ENCODE peak calls at places on chromosome 17, in nine cellular contexts. O is fibroblast of the aortic adventitia; P is LHCN-M2; S is hypothalamus; J is NCI-H2107; N is heart right ventricle; R is NCI-H2171 treated with DMSO at 0.1 percent for 48 hours; F is nephron progenitor cell; Z is CD4-positive, CD25-positive, alpha-beta regulatory T cell. D is an unnamed sample.

GRCh38 chr17:65763786-65764185 is 202.3 kb upstream of the AXIN2 start:
- DNase-seq in J (no peak), R (no peak), S (no peak), O (no peak), Z (no peak), F (no peak), N (no peak), P (no peak), D (no peak)

GRCh38 chr17:49457564-49458535 is 37.2 kb upstream of the NGFR start:
- DNase-seq in F (no peak), J (no peak), N (no peak), P (no peak), Z (no peak), R (no peak), S (no peak), O (no peak), D (no peak)

GRCh38 chr17:60145006-60145935 is 4.5 kb upstream of the CA4 start:
- DNase-seq in Z (no peak), S (no peak), R (peak), P (no peak), F (no peak), O (peak), J (no peak), N (no peak), D (no peak)

GRCh38 chr17:36755586-36755985 is 154.2 kb downstream of the MRM1 start:
- DNase-seq in J (no peak), N (no peak), O (no peak), F (no peak), Z (peak), S (no peak), P (no peak), R (no peak), D (peak)

GRCh38 chr17:8073627-8074485 is 13.7 kb downstream of the ALOX12B start:
- DNase-seq in N (peak), Z (peak), P (peak), S (no peak), O (peak), F (peak), J (no peak), R (peak), D (peak)

GRCh38 chr17:19398301-19399181 is 11.6 kb upstream of the MFAP4 start:
- DNase-seq in J (no peak), N (peak), Z (no peak), O (peak), S (no peak), F (no peak), P (peak), R (peak), D (no peak)

GRCh38 chr17:31416503-31416923 is 25.0 kb downstream of the RAB11FIP4 start:
- DNase-seq in S (peak), Z (no peak), F (peak), N (peak), O (no peak), J (no peak), P (no peak), R (no peak), D (no peak)

GRCh38 chr17:35187481-35187880 is 6.7 kb downstream of the SLC35G3 start:
- DNase-seq in F (no peak), S (no peak), J (no peak), R (no peak), Z (no peak), O (no peak), P (no peak), N (no peak), D (no peak)

GRCh38 chr17:72226322-72226721 is 105.5 kb downstream of the SOX9 start:
- DNase-seq in P (no peak), N (no peak), O (no peak), Z (no peak), F (no peak), J (no peak), S (no peak), R (no peak), D (no peak)

GRCh38 chr17:15436399-15437369 is 30.7 kb downstream of the CDRT4 start:
- DNase-seq in J (peak), O (peak), F (no peak), N (peak), P (peak), S (peak), Z (peak), R (peak), D (peak)

GRCh38 chr17:27860971-27861669 is 32.0 kb downstream of the LYRM9 start:
- DNase-seq in N (no peak), J (no peak), Z (no peak), O (no peak), S (no peak), F (no peak), P (no peak), R (no peak), D (no peak)

GRCh38 chr17:77423589-77424451 is 283.1 kb downstream of the SEC14L1 start:
- DNase-seq in F (no peak), P (peak), S (peak), R (no peak), N (peak), O (peak), J (no peak), Z (no peak), D (no peak)

GRCh38 chr17:38761612-38762011 is 9.1 kb downstream of the PSMB3 start:
- DNase-seq in Z (peak), R (no peak), J (no peak), N (no peak), O (no peak), F (peak), S (no peak), P (peak), D (no peak)

GRCh38 chr17:57782051-57782490 is 37.0 kb upstream of the CCDC182 start:
- DNase-seq in Z (no peak), J (no peak), F (no peak), O (no peak), S (peak), P (no peak), N (peak), R (peak), D (no peak)

GRCh38 chr17:3965123-3965800 is 1.0 kb upstream of the ATP2A3 start:
- DNase-seq in R (peak), F (peak), Z (peak), S (no peak), P (peak), O (peak), N (peak), J (peak), D (peak)

GRCh38 chr17:78019367-78019975 is 61.0 kb downstream of the TNRC6C start:
- DNase-seq in P (peak), S (no peak), F (no peak), R (peak), Z (peak), N (no peak), O (peak), J (peak), D (peak)

GRCh38 chr17:37220609-37220953 is 155.2 kb upstream of the C17orf78 start:
- DNase-seq in Z (peak), O (peak), F (peak), N (no peak), R (peak), S (no peak), J (peak), P (peak), D (no peak)

GRCh38 chr17:15432807-15433547 is 34.4 kb downstream of the CDRT4 start:
- DNase-seq in N (no peak), P (no peak), F (no peak), J (no peak), S (no peak), R (no peak), Z (no peak), O (peak), D (no peak)

GRCh38 chr17:21418446-21419298 is 42.5 kb downstream of the KCNJ12 start:
- DNase-seq in P (no peak), O (no peak), Z (no peak), R (no peak), J (no peak), N (no peak), S (no peak), F (no peak), D (no peak)

GRCh38 chr17:57496382-57496781 is 240.1 kb downstream of the MSI2 start:
- DNase-seq in S (no peak), J (no peak), R (no peak), Z (no peak), O (no peak), F (no peak), N (no peak), P (no peak), D (no peak)

GRCh38 chr17:42849451-42850157 is 1.4 kb upstream of the AOC3 start:
- DNase-seq in O (no peak), R (no peak), J (no peak), S (no peak), N (no peak), F (no peak), P (no peak), Z (no peak), D (no peak)

GRCh38 chr17:77145635-77146632 is 5.2 kb downstream of the SEC14L1 start:
- DNase-seq in Z (no peak), R (peak), O (peak), P (peak), J (no peak), F (peak), S (peak), N (peak), D (no peak)

GRCh38 chr17:79925242-79925957 is 86.2 kb upstream of the CBX4 start:
- DNase-seq in R (no peak), J (peak), O (peak), N (peak), S (peak), P (peak), Z (peak), F (no peak), D (no peak)

GRCh38 chr17:74201250-74201649 is 2.2 kb upstream of the RPL38 start:
- DNase-seq in Z (no peak), N (peak), S (no peak), F (no peak), R (peak), O (peak), J (peak), P (peak), D (no peak)

GRCh38 chr17:48262982-48263586 is 155.5 kb downstream of the SNX11 start:
- DNase-seq in R (no peak), F (no peak), S (no peak), P (peak), N (no peak), J (no peak), Z (peak), O (no peak), D (no peak)

GRCh38 chr17:2085648-2085949 is 30.7 kb downstream of the HIC1 start:
- DNase-seq in P (no peak), F (no peak), R (no peak), O (peak), N (peak), J (no peak), Z (no peak), S (no peak), D (no peak)

GRCh38 chr17:44961921-44962350 is 6.2 kb downstream of the C1QL1 start:
- DNase-seq in Z (no peak), S (no peak), N (no peak), F (no peak), O (no peak), R (no peak), J (no peak), P (no peak), D (no peak)

GRCh38 chr17:146983-147761 is 9.8 kb downstream of the SCGB1C2 start:
- DNase-seq in S (no peak), F (no peak), N (peak), P (no peak), R (no peak), O (no peak), Z (no peak), J (no peak), D (no peak)

GRCh38 chr17:34370997-34371395 is 8.0 kb upstream of the CCL1 start:
- DNase-seq in O (peak), J (no peak), Z (no peak), N (no peak), R (no peak), S (no peak), F (no peak), P (no peak), D (no peak)

GRCh38 chr17:5069724-5070123 is 8.5 kb upstream of the ZFP3 start:
- DNase-seq in P (no peak), N (no peak), J (no peak), O (no peak), S (no peak), Z (no peak), R (no peak), F (no peak), D (no peak)

GRCh38 chr17:82351254-82351712 is 7.8 kb upstream of the TEX19 start:
- DNase-seq in Z (no peak), N (no peak), R (no peak), S (no peak), J (no peak), F (no peak), O (no peak), P (no peak), D (no peak)

GRCh38 chr17:7740481-7741001 is 23.0 kb downstream of the DNAH2 start:
- DNase-seq in R (no peak), P (no peak), Z (no peak), S (no peak), O (no peak), J (no peak), F (no peak), N (no peak), D (no peak)

GRCh38 chr17:55555772-55556171 is 44.5 kb upstream of the SMIM36 start:
- DNase-seq in N (no peak), O (no peak), J (no peak), Z (no peak), R (no peak), F (no peak), P (no peak), S (no peak), D (no peak)

GRCh38 chr17:75500419-75501216 is 14.7 kb downstream of the CASKIN2 start:
- DNase-seq in F (no peak), Z (no peak), R (no peak), P (no peak), S (no peak), J (no peak), N (no peak), O (no peak), D (no peak)

GRCh38 chr17:82927661-82928601 is 88.1 kb upstream of the ZNF750 start:
- DNase-seq in P (no peak), F (no peak), R (no peak), Z (no peak), N (no peak), S (no peak), O (no peak), J (no peak), D (no peak)